ENCODE peak calls at places on chromosomes 11 and 22, in five cellular contexts. One of them, this sample, is unnamed.
A peak's percentile ranks its signal among the peaks of the same experiment; 100 is the strongest.

GRCh38 chr11:33172345-33172744 is 11.1 kb upstream of the CSTF3 start:
- DNase-seq in HepG2: no peak
- DNase-seq in spleen: no peak
- DNase-seq in lung: no peak
- DNase-seq in PC-3: no peak
- DNase-seq in this sample: no peak

GRCh38 chr22:22857607-22858558 is 29.7 kb upstream of the IGLL5 start:
- DNase-seq in PC-3: no peak
- DNase-seq in spleen: no peak
- DNase-seq in HepG2: no peak
- DNase-seq in lung: no peak
- DNase-seq in this sample: no peak

GRCh38 chr22:36056980-36057379 is 28.4 kb upstream of the RBFOX2 start:
- DNase-seq in lung: no peak
- DNase-seq in PC-3: peak; percentile 41
- DNase-seq in HepG2: no peak
- DNase-seq in spleen: no peak
- DNase-seq in this sample: no peak

GRCh38 chr11:72141066-72141465 is 5.5 kb downstream of the FOLR3 start:
- DNase-seq in lung: no peak
- DNase-seq in PC-3: peak; percentile 78
- DNase-seq in spleen: no peak
- DNase-seq in HepG2: no peak
- DNase-seq in this sample: no peak

GRCh38 chr11:9831122-9831521 is 167.2 kb downstream of the SWAP70 start:
- DNase-seq in lung: no peak
- DNase-seq in spleen: no peak
- DNase-seq in PC-3: no peak
- DNase-seq in HepG2: no peak
- DNase-seq in this sample: no peak

GRCh38 chr11:44005076-44005800 is 42.5 kb upstream of the ACCSL start:
- DNase-seq in PC-3: no peak
- DNase-seq in lung: no peak
- DNase-seq in HepG2: no peak
- DNase-seq in spleen: no peak
- DNase-seq in this sample: peak; percentile 19

GRCh38 chr11:117378966-117379865 is 51.6 kb downstream of the CEP164 start:
- DNase-seq in spleen: no peak
- DNase-seq in lung: no peak
- DNase-seq in PC-3: no peak
- DNase-seq in HepG2: no peak
- DNase-seq in this sample: no peak

GRCh38 chr11:122781378-122782040 is 56.8 kb upstream of the CRTAM start:
- DNase-seq in HepG2: peak; percentile 58
- DNase-seq in lung: peak; percentile 88
- DNase-seq in spleen: peak; percentile 92
- DNase-seq in PC-3: peak; percentile 95
- DNase-seq in this sample: peak; percentile 89

GRCh38 chr22:44067033-44067432 is 42.9 kb downstream of the PARVB start:
- DNase-seq in PC-3: no peak
- DNase-seq in HepG2: no peak
- DNase-seq in lung: no peak
- DNase-seq in spleen: no peak
- DNase-seq in this sample: no peak

GRCh38 chr11:124481365-124482323 is 36.1 kb upstream of the OR8B8 start:
- DNase-seq in spleen: no peak
- DNase-seq in lung: no peak
- DNase-seq in PC-3: peak; percentile 57
- DNase-seq in HepG2: peak; percentile 9
- DNase-seq in this sample: peak; percentile 31

GRCh38 chr11:70210516-70210915 is 7.4 kb downstream of the FADD start:
- DNase-seq in lung: no peak
- DNase-seq in PC-3: no peak
- DNase-seq in spleen: peak; percentile 8
- DNase-seq in HepG2: no peak
- DNase-seq in this sample: no peak

GRCh38 chr11:47724041-47724729 is 9.0 kb upstream of the AGBL2 start:
- DNase-seq in spleen: no peak
- DNase-seq in lung: peak; percentile 31
- DNase-seq in HepG2: peak; percentile 98
- DNase-seq in PC-3: peak; percentile 32
- DNase-seq in this sample: peak; percentile 77

GRCh38 chr22:23581252-23581634 is 1.2 kb upstream of the IGLL1 start:
- DNase-seq in spleen: no peak
- DNase-seq in HepG2: no peak
- DNase-seq in PC-3: no peak
- DNase-seq in lung: no peak
- DNase-seq in this sample: no peak

GRCh38 chr11:64253043-64253442 is 1.7 kb downstream of the PLCB3 start:
- DNase-seq in lung: no peak
- DNase-seq in PC-3: no peak
- DNase-seq in HepG2: no peak
- DNase-seq in spleen: no peak
- DNase-seq in this sample: no peak

DNA sequence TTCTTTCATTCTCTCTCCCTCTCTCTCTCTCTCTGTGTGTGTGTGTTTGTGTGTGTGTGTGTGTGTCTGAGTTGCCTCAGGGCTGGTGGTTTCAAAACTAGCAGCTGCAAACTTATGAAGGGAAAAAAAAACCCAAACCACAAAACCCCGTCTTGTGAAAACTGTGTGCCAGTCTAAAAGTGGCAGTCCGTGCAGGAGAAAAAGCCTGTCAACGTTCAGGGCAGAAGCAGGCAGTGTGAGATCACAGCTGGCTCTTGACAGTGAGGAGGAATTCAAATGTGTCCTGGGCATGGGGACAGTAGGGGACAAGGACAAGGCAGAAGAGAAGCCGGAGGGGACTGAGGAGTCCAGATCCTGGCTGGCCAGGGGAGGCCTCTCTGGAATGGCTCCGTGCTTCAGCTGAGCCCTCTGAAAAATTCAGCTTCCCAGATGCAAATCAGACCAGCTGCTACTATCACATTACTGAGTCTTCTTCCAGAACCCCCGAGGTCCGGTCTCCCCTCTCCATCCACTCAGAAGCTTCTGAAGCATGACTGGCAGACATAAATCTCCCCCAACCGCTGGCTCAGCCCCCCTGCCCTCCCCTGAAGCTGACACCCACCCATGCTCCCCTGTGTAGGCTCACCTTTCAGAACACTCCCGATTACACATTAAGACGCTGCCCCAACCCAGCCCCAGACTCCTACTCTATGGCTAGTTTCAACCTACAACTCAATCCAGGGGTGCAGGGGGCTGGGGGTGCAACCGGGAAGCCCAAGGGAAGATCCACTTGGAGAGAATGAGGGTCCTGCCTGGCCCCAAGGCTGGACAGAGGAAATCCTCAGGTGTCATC is 32.0 kb downstream of the FLI1 start:
- DNase-seq in spleen: peak; percentile 80
- DNase-seq in HepG2: no peak
- DNase-seq in PC-3: no peak
- DNase-seq in lung: no peak
- DNase-seq in this sample: no peak
- H3K27me3 ChIP-seq in spleen: no peaks in the 10 kb centered on the region
- H3K27me3 ChIP-seq in HepG2: peaks cover 27% of the 10 kb centered on the region
- H3K27me3 ChIP-seq in PC-3: no peaks in the 10 kb centered on the region
- H3K27me3 ChIP-seq in lung: no peaks in the 10 kb centered on the region
- H3K27me3 ChIP-seq in this sample: no peaks in the 10 kb centered on the region

GRCh38 chr11:69005183-69005630 is 7.8 kb downstream of the MRGPRF start:
- DNase-seq in PC-3: no peak
- DNase-seq in spleen: peak; percentile 54
- DNase-seq in lung: no peak
- DNase-seq in HepG2: no peak
- DNase-seq in this sample: no peak

GRCh38 chr11:69004411-69005182 is 8.4 kb downstream of the MRGPRF start:
- DNase-seq in PC-3: no peak
- DNase-seq in spleen: peak; percentile 54
- DNase-seq in HepG2: no peak
- DNase-seq in lung: no peak
- DNase-seq in this sample: peak; percentile 32

GRCh38 chr11:69006816-69007215 is 6.2 kb downstream of the MRGPRF start:
- DNase-seq in PC-3: no peak
- DNase-seq in spleen: no peak
- DNase-seq in HepG2: no peak
- DNase-seq in lung: no peak
- DNase-seq in this sample: no peak

GRCh38 chr11:69003866-69004311 is 9.2 kb downstream of the MRGPRF start:
- DNase-seq in spleen: peak; percentile 59
- DNase-seq in lung: no peak
- DNase-seq in PC-3: no peak
- DNase-seq in HepG2: no peak
- DNase-seq in this sample: peak; percentile 36

GRCh38 chr11:69005631-69006368 is 7.2 kb downstream of the MRGPRF start:
- DNase-seq in spleen: peak; percentile 62
- DNase-seq in lung: no peak
- DNase-seq in PC-3: no peak
- DNase-seq in HepG2: no peak
- DNase-seq in this sample: no peak
- H3K4me1 ChIP-seq in spleen: peaks cover 3% of the 10 kb centered on the region
- H3K4me1 ChIP-seq in lung: no peaks in the 10 kb centered on the region
- H3K4me1 ChIP-seq in PC-3: peaks cover 29% of the 10 kb centered on the region
- H3K4me1 ChIP-seq in HepG2: peaks cover 38% of the 10 kb centered on the region
- H3K4me1 ChIP-seq in this sample: peaks cover 38% of the 10 kb centered on the region

DNA sequence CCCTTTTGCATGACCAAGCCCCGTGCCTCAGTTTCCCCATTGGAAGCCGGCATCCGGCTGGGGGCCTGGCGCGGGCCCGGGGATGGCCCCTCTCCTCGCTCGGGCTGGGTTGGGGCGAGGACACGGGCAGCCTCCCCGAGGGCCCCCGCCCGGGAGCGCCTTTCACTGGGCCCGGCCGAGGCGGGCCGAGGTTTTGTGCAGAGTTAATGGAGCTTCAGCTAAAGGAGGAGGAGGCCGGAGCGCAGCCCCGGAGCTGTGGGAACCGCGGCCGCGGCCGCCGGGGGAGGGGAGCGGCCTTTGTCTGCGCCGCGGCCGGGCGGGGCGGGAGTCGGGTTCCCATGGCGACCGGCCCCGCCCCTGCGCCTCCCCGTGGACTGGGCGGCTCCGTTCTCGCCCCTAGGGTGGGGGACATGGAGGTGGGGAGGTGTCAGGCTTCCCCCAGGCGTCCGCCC is 1.4 kb upstream of the MAPK11 start:
- DNase-seq in HepG2: peak; percentile 34
- DNase-seq in lung: peak; percentile 56
- DNase-seq in PC-3: peak; percentile 56
- DNase-seq in spleen: peak; percentile 88
- DNase-seq in this sample: peak; percentile 62
- TF ChIP-seq CTCF in HepG2: peak; percentile 54
- TF ChIP-seq CTCF in lung: no peak
- TF ChIP-seq CTCF in PC-3: no peak
- TF ChIP-seq CTCF in spleen: peak; percentile 15
- TF ChIP-seq CTCF in this sample: peak; percentile 25

DNA sequence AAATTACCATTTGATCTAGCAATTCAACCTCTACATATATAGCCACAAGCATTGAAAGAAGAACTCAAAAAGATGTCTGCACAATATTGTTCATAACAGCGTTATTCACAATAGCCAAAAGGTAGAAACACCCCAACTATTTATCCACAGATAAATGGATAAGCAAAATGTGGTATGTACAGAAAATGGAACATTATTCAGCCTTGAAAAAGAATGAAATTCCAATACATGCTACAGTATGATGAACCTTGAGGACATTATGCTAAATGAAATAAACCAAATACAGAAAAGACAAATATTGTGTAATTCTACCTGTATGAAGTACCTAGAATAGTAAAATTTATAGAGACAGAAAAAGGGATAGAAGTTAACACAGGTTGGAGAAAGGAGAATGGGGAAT is 2.6 kb upstream of the ETS1 start:
- DNase-seq in spleen: no peak
- DNase-seq in lung: no peak
- DNase-seq in PC-3: no peak
- DNase-seq in HepG2: no peak
- DNase-seq in this sample: no peak
- H3K27me3 ChIP-seq in spleen: no peaks in the 10 kb centered on the region
- H3K27me3 ChIP-seq in lung: no peaks in the 10 kb centered on the region
- H3K27me3 ChIP-seq in PC-3: no peaks in the 10 kb centered on the region
- H3K27me3 ChIP-seq in HepG2: peaks cover 11% of the 10 kb centered on the region
- H3K27me3 ChIP-seq in this sample: peaks cover 2% of the 10 kb centered on the region

DNA sequence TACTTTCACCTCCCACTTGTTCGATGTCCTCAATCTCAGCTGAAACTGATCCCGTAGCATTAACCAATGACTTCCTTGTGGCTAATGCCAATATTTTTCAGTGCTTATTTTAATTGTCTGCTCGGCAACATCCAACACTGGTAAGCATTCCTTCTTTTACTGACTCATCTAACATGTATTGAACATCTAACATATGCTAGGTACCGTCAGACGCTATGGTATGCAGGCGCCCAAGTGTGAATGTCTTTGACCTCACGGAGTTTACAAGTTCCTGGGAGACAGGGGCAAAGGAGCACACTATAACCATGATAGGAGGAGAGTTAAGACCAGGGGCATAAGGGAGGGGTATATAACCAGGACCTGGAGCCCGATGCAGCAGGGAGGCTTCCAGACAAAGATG is 1.7 kb downstream of the BRMS1 start:
- DNase-seq in spleen: peak; percentile 10
- DNase-seq in PC-3: no peak
- DNase-seq in lung: no peak
- DNase-seq in HepG2: no peak
- DNase-seq in this sample: no peak
- H3K4me1 ChIP-seq in spleen: peaks cover 34% of the 10 kb centered on the region
- H3K4me1 ChIP-seq in PC-3: peaks cover 32% of the 10 kb centered on the region
- H3K4me1 ChIP-seq in lung: peaks cover 16% of the 10 kb centered on the region
- H3K4me1 ChIP-seq in HepG2: peaks cover 34% of the 10 kb centered on the region
- H3K4me1 ChIP-seq in this sample: peaks cover 12% of the 10 kb centered on the region

GRCh38 chr11:68666854-68667253 is 17.5 kb upstream of the GAL start:
- DNase-seq in lung: no peak
- DNase-seq in PC-3: no peak
- DNase-seq in HepG2: no peak
- DNase-seq in spleen: peak; percentile 8
- DNase-seq in this sample: no peak

GRCh38 chr11:68667511-68668253 is 16.7 kb upstream of the GAL start:
- DNase-seq in lung: no peak
- DNase-seq in PC-3: no peak
- DNase-seq in spleen: peak; percentile 41
- DNase-seq in HepG2: no peak
- DNase-seq in this sample: no peak

GRCh38 chr11:68669301-68670090 is 14.8 kb upstream of the GAL start:
- DNase-seq in PC-3: no peak
- DNase-seq in HepG2: no peak
- DNase-seq in lung: no peak
- DNase-seq in spleen: peak; percentile 65
- DNase-seq in this sample: no peak

GRCh38 chr11:68673291-68673930 is 10.9 kb upstream of the GAL start:
- DNase-seq in PC-3: no peak
- DNase-seq in spleen: peak; percentile 22
- DNase-seq in lung: no peak
- DNase-seq in HepG2: no peak
- DNase-seq in this sample: no peak

GRCh38 chr11:68670208-68670992 is 13.9 kb upstream of the GAL start:
- DNase-seq in HepG2: no peak
- DNase-seq in spleen: peak; percentile 71
- DNase-seq in PC-3: no peak
- DNase-seq in lung: no peak
- DNase-seq in this sample: no peak
- TF ChIP-seq CTCF in HepG2: no peak
- TF ChIP-seq CTCF in spleen: no peak
- TF ChIP-seq CTCF in PC-3: no peak
- TF ChIP-seq CTCF in lung: no peak
- TF ChIP-seq CTCF in this sample: no peak

GRCh38 chr22:47277511-47277910 is 515.1 kb downstream of the TBC1D22A start:
- DNase-seq in HepG2: no peak
- DNase-seq in lung: no peak
- DNase-seq in PC-3: no peak
- DNase-seq in spleen: no peak
- DNase-seq in this sample: no peak
- H3K27me3 ChIP-seq in HepG2: peaks cover 60% of the 10 kb centered on the region
- H3K27me3 ChIP-seq in lung: no peaks in the 10 kb centered on the region
- H3K27me3 ChIP-seq in PC-3: no peaks in the 10 kb centered on the region
- H3K27me3 ChIP-seq in spleen: peaks cover 34% of the 10 kb centered on the region
- H3K27me3 ChIP-seq in this sample: peaks cover 1% of the 10 kb centered on the region

This sample was measured in Caco-2.